ENCODE peak calls at places on chromosomes 6 and 20, in nine cellular contexts. One of them, this sample, is unnamed. For H3K4me1, the result is how much of the 10 kb centered on the place peaks cover.

GRCh38 chr6:170048615-170049256 is 242.1 kb downstream of the DLL1 start:
- DNase-seq in fibroblast of lung: no peak
- DNase-seq in cardiac muscle cell: no peak
- DNase-seq in neural progenitor cell: no peak
- DNase-seq in adrenal gland: peak
- DNase-seq in transverse colon: peak
- DNase-seq in upper lobe of right lung: peak
- DNase-seq in heart right ventricle: no peak
- DNase-seq in mucosa of descending colon: peak
- DNase-seq in this sample: no peak

GRCh38 chr20:25310268-25310920 is 62.5 kb downstream of the PYGB start:
- DNase-seq in fibroblast of lung: peak
- DNase-seq in cardiac muscle cell: peak
- DNase-seq in neural progenitor cell: peak
- DNase-seq in adrenal gland: peak
- DNase-seq in transverse colon: peak
- DNase-seq in upper lobe of right lung: peak
- DNase-seq in heart right ventricle: no peak
- DNase-seq in mucosa of descending colon: peak
- DNase-seq in this sample: no peak

GRCh38 chr6:124953808-124954207 is 8.4 kb upstream of the RNF217 start:
- DNase-seq in fibroblast of lung: no peak
- DNase-seq in cardiac muscle cell: no peak
- DNase-seq in neural progenitor cell: no peak
- DNase-seq in adrenal gland: no peak
- DNase-seq in transverse colon: no peak
- DNase-seq in upper lobe of right lung: no peak
- DNase-seq in heart right ventricle: no peak
- DNase-seq in mucosa of descending colon: no peak
- DNase-seq in this sample: no peak

GRCh38 chr6:52664185-52664990 is 6.5 kb upstream of the TMEM14A start:
- DNase-seq in fibroblast of lung: peak
- DNase-seq in cardiac muscle cell: peak
- DNase-seq in neural progenitor cell: peak
- DNase-seq in adrenal gland: peak
- DNase-seq in transverse colon: peak
- DNase-seq in upper lobe of right lung: peak
- DNase-seq in heart right ventricle: peak
- DNase-seq in mucosa of descending colon: peak
- DNase-seq in this sample: peak

GRCh38 chr6:36621371-36621855 is 27.3 kb downstream of the SRSF3 start:
- DNase-seq in fibroblast of lung: no peak
- DNase-seq in cardiac muscle cell: no peak
- DNase-seq in neural progenitor cell: no peak
- DNase-seq in adrenal gland: peak
- DNase-seq in transverse colon: peak
- DNase-seq in upper lobe of right lung: peak
- DNase-seq in heart right ventricle: no peak
- DNase-seq in mucosa of descending colon: peak
- DNase-seq in this sample: no peak

GRCh38 chr20:45117581-45117980 is 2.6 kb upstream of the WFDC5 start:
- DNase-seq in fibroblast of lung: no peak
- DNase-seq in cardiac muscle cell: no peak
- DNase-seq in neural progenitor cell: no peak
- DNase-seq in adrenal gland: no peak
- DNase-seq in transverse colon: peak
- DNase-seq in upper lobe of right lung: no peak
- DNase-seq in heart right ventricle: no peak
- DNase-seq in mucosa of descending colon: no peak
- DNase-seq in this sample: no peak

GRCh38 chr20:62386383-62387218 is at the start of gene RPS21:
- DNase-seq in fibroblast of lung: peak
- DNase-seq in cardiac muscle cell: peak
- DNase-seq in neural progenitor cell: peak
- DNase-seq in adrenal gland: peak
- DNase-seq in transverse colon: peak
- DNase-seq in upper lobe of right lung: peak
- DNase-seq in heart right ventricle: peak
- DNase-seq in mucosa of descending colon: peak
- DNase-seq in this sample: peak

GRCh38 chr6:20708367-20709124 is 174.3 kb downstream of the CDKAL1 start:
- DNase-seq in fibroblast of lung: peak
- DNase-seq in cardiac muscle cell: no peak
- DNase-seq in neural progenitor cell: peak
- DNase-seq in adrenal gland: no peak
- DNase-seq in transverse colon: no peak
- DNase-seq in upper lobe of right lung: no peak
- DNase-seq in heart right ventricle: no peak
- DNase-seq in mucosa of descending colon: no peak
- DNase-seq in this sample: no peak

GRCh38 chr6:17001188-17001587 is 100.7 kb upstream of the STMND1 start:
- DNase-seq in fibroblast of lung: no peak
- DNase-seq in cardiac muscle cell: no peak
- DNase-seq in neural progenitor cell: no peak
- DNase-seq in adrenal gland: no peak
- DNase-seq in transverse colon: no peak
- DNase-seq in upper lobe of right lung: no peak
- DNase-seq in heart right ventricle: no peak
- DNase-seq in mucosa of descending colon: no peak
- DNase-seq in this sample: no peak

GRCh38 chr6:16999486-17000436 is 102.1 kb upstream of the STMND1 start:
- DNase-seq in fibroblast of lung: peak
- DNase-seq in cardiac muscle cell: no peak
- DNase-seq in neural progenitor cell: no peak
- DNase-seq in adrenal gland: no peak
- DNase-seq in transverse colon: no peak
- DNase-seq in upper lobe of right lung: no peak
- DNase-seq in heart right ventricle: no peak
- DNase-seq in mucosa of descending colon: no peak
- DNase-seq in this sample: no peak

GRCh38 chr6:17002123-17002522 is 99.7 kb upstream of the STMND1 start:
- DNase-seq in fibroblast of lung: no peak
- DNase-seq in cardiac muscle cell: no peak
- DNase-seq in neural progenitor cell: no peak
- DNase-seq in adrenal gland: no peak
- DNase-seq in transverse colon: no peak
- DNase-seq in upper lobe of right lung: no peak
- DNase-seq in heart right ventricle: no peak
- DNase-seq in mucosa of descending colon: no peak
- DNase-seq in this sample: no peak

GRCh38 chr6:17007749-17008148 is 94.1 kb upstream of the STMND1 start:
- DNase-seq in fibroblast of lung: no peak
- DNase-seq in cardiac muscle cell: no peak
- DNase-seq in neural progenitor cell: no peak
- DNase-seq in adrenal gland: no peak
- DNase-seq in transverse colon: no peak
- DNase-seq in upper lobe of right lung: no peak
- DNase-seq in heart right ventricle: no peak
- DNase-seq in mucosa of descending colon: no peak
- DNase-seq in this sample: no peak

DNA sequence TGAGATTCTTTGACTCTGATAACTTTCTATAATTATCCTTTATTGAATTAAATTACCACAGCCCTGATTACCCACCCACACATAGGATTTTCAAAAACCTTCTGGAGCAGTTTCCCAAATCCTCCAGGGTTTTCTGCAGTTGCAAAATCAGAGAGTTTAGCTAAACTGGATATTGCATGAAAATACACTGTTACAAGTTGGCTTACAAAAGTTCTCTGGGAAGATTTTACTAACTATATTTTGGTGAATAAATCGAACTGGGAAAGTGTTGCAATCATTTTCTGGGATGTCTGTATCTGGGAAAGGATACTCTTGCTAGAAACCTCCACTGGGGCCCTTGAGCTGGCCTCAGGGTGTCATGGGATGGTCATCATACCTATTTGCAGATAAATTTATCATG is 97.6 kb upstream of the STMND1 start:
- DNase-seq in fibroblast of lung: no peak
- DNase-seq in cardiac muscle cell: no peak
- DNase-seq in neural progenitor cell: no peak
- DNase-seq in adrenal gland: no peak
- DNase-seq in transverse colon: no peak
- DNase-seq in upper lobe of right lung: no peak
- DNase-seq in heart right ventricle: no peak
- DNase-seq in mucosa of descending colon: no peak
- DNase-seq in this sample: no peak
- TF ChIP-seq CTCF in fibroblast of lung: no peak
- TF ChIP-seq CTCF in cardiac muscle cell: no peak
- TF ChIP-seq CTCF in neural progenitor cell: no peak
- TF ChIP-seq CTCF in adrenal gland: no peak
- TF ChIP-seq CTCF in transverse colon: no peak
- TF ChIP-seq CTCF in upper lobe of right lung: no peak
- TF ChIP-seq CTCF in heart right ventricle: no peak
- TF ChIP-seq CTCF in mucosa of descending colon: no peak
- TF ChIP-seq CTCF in this sample: no peak

GRCh38 chr6:109091314-109092009 is 3.2 kb downstream of the SESN1 start:
- DNase-seq in fibroblast of lung: no peak
- DNase-seq in cardiac muscle cell: no peak
- DNase-seq in neural progenitor cell: no peak
- DNase-seq in adrenal gland: no peak
- DNase-seq in transverse colon: no peak
- DNase-seq in upper lobe of right lung: no peak
- DNase-seq in heart right ventricle: no peak
- DNase-seq in mucosa of descending colon: no peak
- DNase-seq in this sample: no peak

GRCh38 chr6:109094351-109095035 is at the start of gene SESN1:
- DNase-seq in fibroblast of lung: peak
- DNase-seq in cardiac muscle cell: peak
- DNase-seq in neural progenitor cell: peak
- DNase-seq in adrenal gland: peak
- DNase-seq in transverse colon: peak
- DNase-seq in upper lobe of right lung: peak
- DNase-seq in heart right ventricle: peak
- DNase-seq in mucosa of descending colon: peak
- DNase-seq in this sample: peak

GRCh38 chr6:109095036-109095820 is at the start of gene CEP57L1:
- DNase-seq in fibroblast of lung: peak
- DNase-seq in cardiac muscle cell: peak
- DNase-seq in neural progenitor cell: peak
- DNase-seq in adrenal gland: peak
- DNase-seq in transverse colon: peak
- DNase-seq in upper lobe of right lung: peak
- DNase-seq in heart right ventricle: peak
- DNase-seq in mucosa of descending colon: peak
- DNase-seq in this sample: peak

GRCh38 chr6:109093732-109094131 is 914 bp downstream of the SESN1 start:
- DNase-seq in fibroblast of lung: peak
- DNase-seq in cardiac muscle cell: no peak
- DNase-seq in neural progenitor cell: peak
- DNase-seq in adrenal gland: no peak
- DNase-seq in transverse colon: no peak
- DNase-seq in upper lobe of right lung: no peak
- DNase-seq in heart right ventricle: no peak
- DNase-seq in mucosa of descending colon: no peak
- DNase-seq in this sample: no peak

DNA sequence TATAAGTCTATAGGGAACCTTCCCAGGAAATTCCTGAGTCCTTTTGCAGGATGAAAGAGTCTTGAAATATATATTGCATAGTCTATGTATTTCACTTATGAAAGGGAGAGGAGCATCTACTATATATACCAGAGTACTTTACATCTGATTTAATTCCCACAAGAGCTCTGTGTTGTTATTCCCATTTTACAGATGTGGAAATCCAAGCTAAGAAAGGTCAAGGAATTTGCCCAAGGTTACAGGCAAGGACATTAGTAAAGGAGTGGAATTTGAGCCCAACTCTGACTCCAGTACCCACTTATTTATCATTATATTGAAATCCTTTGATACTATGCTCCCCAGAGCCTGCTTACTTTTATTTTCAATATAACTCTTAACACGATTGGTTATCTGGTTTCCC is 2.6 kb downstream of the SESN1 start:
- DNase-seq in fibroblast of lung: no peak
- DNase-seq in cardiac muscle cell: no peak
- DNase-seq in neural progenitor cell: no peak
- DNase-seq in adrenal gland: no peak
- DNase-seq in transverse colon: no peak
- DNase-seq in upper lobe of right lung: no peak
- DNase-seq in heart right ventricle: no peak
- DNase-seq in mucosa of descending colon: no peak
- DNase-seq in this sample: no peak
- H3K4me3 ChIP-seq in fibroblast of lung: peak
- H3K4me3 ChIP-seq in cardiac muscle cell: peak
- H3K4me3 ChIP-seq in neural progenitor cell: peak
- H3K4me3 ChIP-seq in adrenal gland: peak
- H3K4me3 ChIP-seq in transverse colon: peak
- H3K4me3 ChIP-seq in upper lobe of right lung: peak
- H3K4me3 ChIP-seq in heart right ventricle: peak
- H3K4me3 ChIP-seq in mucosa of descending colon: no peak
- H3K4me3 ChIP-seq in this sample: peak

DNA sequence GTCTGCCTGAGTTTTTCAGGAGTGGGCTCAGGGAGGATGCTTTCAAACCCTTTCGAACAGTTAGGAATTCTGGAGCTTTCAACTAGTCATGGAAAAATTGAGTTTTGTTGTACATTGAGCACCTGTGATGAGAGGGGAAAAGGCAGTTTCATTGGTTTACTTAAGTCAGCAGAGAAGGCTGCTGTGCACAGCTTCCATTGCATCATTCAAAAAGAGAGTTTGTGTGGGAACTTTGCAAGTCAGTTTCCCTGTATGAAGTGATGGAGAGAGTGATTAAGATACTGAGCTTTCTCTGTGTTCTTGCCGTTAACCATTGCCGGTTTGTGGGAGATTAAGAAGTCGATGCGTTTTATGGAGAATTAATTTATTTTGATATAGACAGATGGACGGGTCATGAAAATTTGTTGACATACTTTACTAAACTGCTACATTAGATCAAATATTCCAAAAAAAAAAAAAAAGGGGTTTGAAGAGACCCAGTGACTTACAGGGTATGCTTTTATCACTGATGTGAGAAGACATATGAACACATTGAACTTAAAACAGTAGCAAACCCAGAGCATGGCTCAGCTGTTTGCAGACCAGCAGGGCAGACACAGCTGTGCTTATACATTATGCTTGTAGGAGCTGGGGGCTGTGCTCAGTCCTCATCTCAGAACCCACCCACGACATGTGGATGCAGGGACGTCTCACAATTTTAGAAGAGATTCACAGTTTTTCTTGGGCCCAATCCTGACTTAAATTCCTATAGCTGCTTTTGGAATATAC is 234.1 kb downstream of the SOX4 start:
- DNase-seq in fibroblast of lung: no peak
- DNase-seq in cardiac muscle cell: no peak
- DNase-seq in neural progenitor cell: no peak
- DNase-seq in adrenal gland: no peak
- DNase-seq in transverse colon: no peak
- DNase-seq in upper lobe of right lung: no peak
- DNase-seq in heart right ventricle: no peak
- DNase-seq in mucosa of descending colon: no peak
- DNase-seq in this sample: no peak
- H3K4me1 ChIP-seq in fibroblast of lung: under half
- H3K4me1 ChIP-seq in cardiac muscle cell: under half
- H3K4me1 ChIP-seq in neural progenitor cell: under half
- H3K4me1 ChIP-seq in adrenal gland: under half
- H3K4me1 ChIP-seq in transverse colon: under half
- H3K4me1 ChIP-seq in upper lobe of right lung: under half
- H3K4me1 ChIP-seq in heart right ventricle: under half
- H3K4me1 ChIP-seq in mucosa of descending colon: under half
- H3K4me1 ChIP-seq in this sample: under half

GRCh38 chr6:51450248-51450957 is 631.7 kb downstream of the TFAP2B start:
- DNase-seq in fibroblast of lung: no peak
- DNase-seq in cardiac muscle cell: no peak
- DNase-seq in neural progenitor cell: peak
- DNase-seq in adrenal gland: no peak
- DNase-seq in transverse colon: no peak
- DNase-seq in upper lobe of right lung: no peak
- DNase-seq in heart right ventricle: no peak
- DNase-seq in mucosa of descending colon: no peak
- DNase-seq in this sample: no peak

DNA sequence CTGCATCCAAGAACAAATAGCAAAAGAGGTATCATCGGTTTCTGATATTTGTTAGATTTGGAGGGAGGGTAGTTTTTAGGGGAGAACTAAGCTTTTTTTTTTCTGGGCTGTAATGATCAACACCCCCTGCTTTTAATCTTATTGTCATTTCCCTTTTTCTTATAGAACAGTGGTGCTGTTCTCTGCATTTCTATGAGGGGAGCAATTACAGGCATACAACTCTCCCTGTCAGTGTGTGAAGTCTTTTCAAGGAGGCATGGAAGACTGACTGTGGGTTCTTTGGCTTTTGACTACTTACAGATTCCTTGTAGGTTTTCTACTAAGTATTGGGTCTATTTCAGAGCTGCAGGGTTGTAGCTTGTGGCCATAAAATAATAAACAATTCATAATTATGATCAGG is 632.3 kb downstream of the TFAP2B start:
- DNase-seq in fibroblast of lung: no peak
- DNase-seq in cardiac muscle cell: no peak
- DNase-seq in neural progenitor cell: peak
- DNase-seq in adrenal gland: no peak
- DNase-seq in transverse colon: no peak
- DNase-seq in upper lobe of right lung: no peak
- DNase-seq in heart right ventricle: no peak
- DNase-seq in mucosa of descending colon: no peak
- DNase-seq in this sample: no peak
- TF ChIP-seq CTCF in fibroblast of lung: no peak
- TF ChIP-seq CTCF in cardiac muscle cell: no peak
- TF ChIP-seq CTCF in neural progenitor cell: no peak
- TF ChIP-seq CTCF in adrenal gland: no peak
- TF ChIP-seq CTCF in transverse colon: no peak
- TF ChIP-seq CTCF in upper lobe of right lung: no peak
- TF ChIP-seq CTCF in heart right ventricle: no peak
- TF ChIP-seq CTCF in mucosa of descending colon: no peak
- TF ChIP-seq CTCF in this sample: no peak